ENCODE peak calls at places on chromosomes 6 and 20, in seven cellular contexts. M, E, H, U, C, L and F are unnamed samples.

GRCh38 chr6:107746461-107747030 is 77.6 kb downstream of the SCML4 start:
- DNase-seq in M (no peak), U (no peak), E (no peak), L (no peak), H (no peak), C (no peak), F (no peak)

GRCh38 chr6:131602913-131603312 is 25.1 kb downstream of the MED23 start:
- DNase-seq in H (no peak), L (peak), U (peak), M (peak), E (peak), C (no peak), F (peak)

GRCh38 chr20:17589161-17589834 is 19.4 kb downstream of the DSTN start:
- DNase-seq in U (no peak), M (no peak), C (no peak), H (no peak), E (no peak), L (peak), F (peak)

GRCh38 chr6:127592964-127593363 is 16.0 kb downstream of the C6orf58 start:
- DNase-seq in U (no peak), H (no peak), M (no peak), L (no peak), C (no peak), E (no peak), F (no peak)

GRCh38 chr20:59850018-59850641 is 83.3 kb downstream of the SYCP2 start:
- DNase-seq in E (no peak), U (peak), C (no peak), H (no peak), L (peak), M (peak), F (peak)

GRCh38 chr6:3310710-3311109 is 52.0 kb downstream of the PSMG4 start:
- DNase-seq in M (no peak), C (no peak), H (no peak), U (no peak), L (no peak), E (no peak), F (peak)

GRCh38 chr6:151477726-151478125 is 16.1 kb upstream of the CCDC170 start:
- DNase-seq in C (no peak), M (no peak), L (no peak), E (no peak), U (no peak), H (no peak), F (no peak)

GRCh38 chr6:125584468-125584939 is 164.9 kb upstream of the HEY2 start:
- DNase-seq in C (peak), M (no peak), U (peak), E (peak), L (no peak), H (peak), F (peak)

GRCh38 chr6:35552285-35552917 is 39.7 kb upstream of the TULP1 start:
- DNase-seq in C (no peak), H (no peak), U (peak), L (peak), M (no peak), E (peak), F (no peak)

GRCh38 chr20:32203556-32204484 is 3.7 kb downstream of the PLAGL2 start:
- DNase-seq in L (no peak), C (peak), H (no peak), M (no peak), U (no peak), E (no peak), F (peak)

GRCh38 chr6:160085713-160086505 is 35.7 kb upstream of the SLC22A1 start:
- DNase-seq in E (no peak), M (no peak), L (no peak), U (no peak), H (no peak), C (no peak), F (no peak)

GRCh38 chr6:2110504-2110903 is 134.9 kb downstream of the GMDS start:
- DNase-seq in H (no peak), E (peak), C (no peak), U (no peak), M (no peak), L (peak), F (peak)

GRCh38 chr6:14365393-14365792 is 247.8 kb downstream of the CD83 start:
- DNase-seq in L (peak), H (no peak), U (no peak), M (no peak), C (no peak), E (peak), F (no peak)

DNA sequence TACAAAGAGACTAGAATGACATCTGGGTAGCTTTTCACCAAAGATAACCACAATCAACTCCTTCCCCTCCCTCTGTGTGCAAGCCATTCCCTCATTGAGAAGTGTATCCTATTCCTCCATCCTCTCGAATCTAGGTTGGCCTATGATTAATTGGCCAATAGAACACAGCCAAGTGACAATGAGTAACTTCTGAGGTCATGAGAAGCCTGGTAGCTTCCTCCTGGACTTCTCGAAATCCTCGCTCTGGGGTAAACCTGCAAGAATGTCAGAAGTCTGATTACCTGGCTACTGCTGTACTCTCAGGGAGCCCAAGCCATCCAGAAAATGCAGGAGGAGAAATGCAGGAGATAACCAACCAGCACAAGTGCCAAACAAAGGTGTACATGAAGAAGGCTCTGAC is 13.1 kb downstream of the ARHGAP18 start:
- DNase-seq in C (no peak), U (no peak), M (no peak), H (no peak), L (no peak), E (no peak), F (no peak)
- TF ChIP-seq CTCF in C (no peak), U (no peak), M (no peak), H (no peak), L (no peak), E (no peak), F (no peak)

GRCh38 chr20:53750827-53751393 is 157.3 kb upstream of the ZNF217 start:
- DNase-seq in H (no peak), M (peak), C (no peak), L (peak), E (peak), U (no peak), F (no peak)
- TF ChIP-seq CTCF in H (no peak), M (no peak), C (no peak), L (no peak), E (no peak), U (no peak), F (no peak)

GRCh38 chr6:82616386-82617028 is 252.9 kb downstream of the TPBG start:
- DNase-seq in E (no peak), M (no peak), L (peak), C (no peak), H (no peak), U (peak), F (peak)
- TF ChIP-seq CTCF in E (no peak), M (peak), L (peak), C (no peak), H (no peak), U (peak), F (no peak)

DNA sequence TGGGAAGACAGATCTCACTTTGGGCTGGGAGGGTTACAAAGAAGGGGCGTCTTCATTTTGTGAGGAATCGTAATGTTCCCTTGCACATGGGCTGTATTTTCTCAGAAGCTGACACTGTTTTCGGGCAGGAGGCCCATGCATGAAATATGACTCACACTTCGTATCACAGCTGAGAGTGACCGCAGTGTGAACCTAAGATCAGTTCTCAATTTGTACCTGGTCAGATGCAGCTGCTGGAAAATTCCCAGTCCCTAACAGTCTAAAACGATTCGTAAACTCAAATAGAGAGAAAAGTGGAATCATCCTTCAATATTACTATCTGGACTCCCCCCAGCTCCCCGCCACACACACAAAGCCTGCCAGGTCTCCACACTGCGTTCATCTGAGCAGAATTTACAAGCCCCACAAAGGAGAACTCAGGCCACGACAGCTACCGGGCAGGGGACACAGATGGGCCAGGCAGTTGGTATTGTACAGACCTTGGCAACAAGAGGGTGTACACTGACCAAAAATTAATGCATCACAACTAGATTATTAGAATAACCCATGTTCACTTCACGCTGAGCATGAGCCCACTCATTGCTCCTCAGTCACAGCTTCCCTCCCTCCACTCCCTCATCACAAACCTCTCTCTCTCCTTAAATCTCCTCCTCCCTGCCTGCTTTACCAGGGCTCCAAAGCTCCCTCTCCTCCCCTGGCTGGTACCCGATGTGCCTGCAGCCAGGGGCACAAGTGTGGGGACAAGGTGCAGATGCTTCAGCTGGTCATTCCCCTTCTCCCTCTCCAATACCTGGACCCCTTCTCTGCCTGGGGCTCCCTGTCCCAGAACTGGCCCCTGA is 488.4 kb downstream of the PREX1 start:
- DNase-seq in H (no peak), M (no peak), E (peak), L (peak), C (no peak), U (no peak), F (peak)
- TF ChIP-seq CTCF in H (no peak), M (no peak), E (no peak), L (no peak), C (no peak), U (no peak), F (no peak)

GRCh38 chr6:81777586-81778268 is 25.2 kb upstream of the TENT5A start:
- DNase-seq in M (no peak), U (no peak), L (no peak), H (no peak), E (no peak), C (no peak), F (no peak)

GRCh38 chr6:81770395-81770794 is 17.9 kb upstream of the TENT5A start:
- DNase-seq in U (no peak), E (no peak), C (no peak), H (no peak), L (no peak), M (no peak), F (no peak)

GRCh38 chr6:81773887-81774286 is 21.4 kb upstream of the TENT5A start:
- DNase-seq in C (no peak), U (no peak), L (no peak), H (no peak), M (no peak), E (no peak), F (no peak)

GRCh38 chr6:81772741-81773140 is 20.3 kb upstream of the TENT5A start:
- DNase-seq in C (no peak), L (no peak), E (peak), U (no peak), H (no peak), M (no peak), F (peak)

GRCh38 chr6:81774542-81774941 is 22.1 kb upstream of the TENT5A start:
- DNase-seq in H (no peak), C (no peak), U (peak), E (no peak), M (no peak), L (no peak), F (no peak)
- TF ChIP-seq CTCF in H (no peak), C (no peak), U (no peak), E (no peak), M (no peak), L (no peak), F (no peak)

DNA sequence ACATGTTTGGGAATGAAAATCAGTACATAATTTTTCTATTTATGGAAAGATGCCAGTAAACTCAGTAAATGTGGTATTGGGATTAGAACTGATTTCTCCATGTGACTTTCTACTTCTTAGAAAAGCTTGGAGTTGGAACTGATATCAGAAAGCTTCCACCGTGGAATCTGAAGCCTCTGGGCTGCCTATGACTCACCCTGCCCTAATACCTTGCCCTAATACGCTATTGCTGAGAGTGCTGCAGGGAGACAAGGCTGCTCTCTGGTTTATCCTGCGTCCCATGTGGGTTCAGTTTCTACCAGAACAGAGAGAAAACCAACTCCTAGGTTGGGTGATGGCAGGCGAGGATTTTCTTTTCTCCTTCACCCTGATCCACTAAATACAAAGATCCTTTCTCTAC is 3.3 kb upstream of the STMND1 start:
- DNase-seq in L (peak), U (no peak), E (peak), M (no peak), H (no peak), C (no peak), F (peak)
- TF ChIP-seq CTCF in L (no peak), U (no peak), E (no peak), M (no peak), H (no peak), C (no peak), F (no peak)

DNA sequence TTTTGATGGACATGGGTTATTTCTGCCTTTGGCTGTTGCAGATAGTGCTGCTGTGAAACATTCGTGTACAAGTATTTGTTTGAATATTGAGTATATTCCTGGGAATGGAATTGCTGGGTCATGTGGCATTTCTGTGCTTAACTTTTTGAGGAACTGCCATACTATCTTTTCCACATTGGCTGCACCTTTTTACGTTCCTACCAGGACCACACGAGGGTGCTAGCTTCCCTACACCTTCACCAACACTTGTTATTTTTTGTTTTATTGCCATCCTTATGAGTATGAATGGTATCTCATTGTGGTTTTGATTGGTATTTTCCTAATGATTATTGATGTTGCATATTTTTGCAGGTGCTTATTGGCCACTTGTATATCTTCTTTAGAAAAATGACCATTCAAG is 47.8 kb upstream of the PLCG1 start:
- DNase-seq in E (no peak), M (no peak), L (no peak), H (no peak), U (peak), C (no peak), F (no peak)
- TF ChIP-seq CTCF in E (peak), M (no peak), L (no peak), H (no peak), U (no peak), C (no peak), F (no peak)

GRCh38 chr20:22977047-22977785 is 57.9 kb upstream of the SSTR4 start:
- DNase-seq in U (no peak), E (no peak), M (no peak), H (no peak), C (peak), L (no peak), F (no peak)

GRCh38 chr20:22974354-22974753 is 60.8 kb upstream of the SSTR4 start:
- DNase-seq in M (no peak), L (peak), E (peak), U (peak), C (no peak), H (no peak), F (peak)
- TF ChIP-seq CTCF in M (peak), L (peak), E (peak), U (peak), C (no peak), H (no peak), F (peak)

GRCh38 chr6:29724937-29725869 is 2.0 kb downstream of the HLA-F start:
- DNase-seq in U (no peak), M (no peak), C (no peak), L (no peak), E (no peak), H (no peak), F (no peak)
- TF ChIP-seq CTCF in U (no peak), M (no peak), C (no peak), L (no peak), E (no peak), H (no peak), F (no peak)

DNA sequence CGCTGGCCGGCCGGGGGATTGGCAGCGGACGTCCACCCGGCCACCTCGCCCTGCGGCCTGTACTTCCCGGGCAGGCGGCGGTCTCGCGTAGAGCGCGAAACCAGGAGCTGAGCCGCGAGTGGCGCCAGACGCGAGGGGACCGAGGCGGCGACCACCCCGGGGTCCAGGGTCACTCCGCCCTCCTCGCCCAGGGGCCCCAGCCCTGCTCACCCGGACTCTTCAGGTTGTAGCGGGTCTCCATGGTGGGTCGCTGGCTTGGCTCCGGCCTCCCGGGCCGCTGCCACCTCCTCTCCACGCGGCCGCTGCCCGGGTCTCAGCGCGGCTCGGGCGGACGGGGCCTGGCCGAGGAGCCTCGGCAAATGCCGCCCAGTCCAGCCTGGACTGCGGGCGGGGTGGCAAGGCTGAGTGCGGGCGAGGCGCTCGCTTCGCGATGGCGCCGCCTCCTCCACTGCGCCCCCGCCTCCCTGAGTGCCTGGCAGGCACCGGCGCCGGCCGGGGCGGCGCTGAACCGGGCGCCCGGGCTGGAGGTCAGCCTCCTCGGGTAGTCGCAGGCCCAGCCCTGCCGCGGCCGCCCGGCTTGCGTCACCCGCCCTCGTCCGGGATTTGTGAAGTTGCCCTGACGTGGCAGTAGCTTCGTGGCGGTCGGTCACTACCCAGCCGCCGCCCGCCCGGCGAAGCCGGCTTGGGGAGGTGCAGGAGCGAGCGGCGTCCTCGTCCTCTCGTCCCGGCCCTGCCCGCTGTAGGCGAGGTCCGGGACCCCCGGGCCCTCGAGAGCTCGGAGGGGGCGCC is at the start of gene UBE2J1:
- DNase-seq in U (peak), C (peak), E (peak), M (peak), H (peak), L (peak), F (peak)
- TF ChIP-seq CTCF in U (no peak), C (no peak), E (no peak), M (no peak), H (no peak), L (no peak), F (no peak)